ENCODE peak calls at places on chromosomes 1 and 21, in seven cellular contexts. One of them, this sample, is unnamed.
A peak's percentile ranks its signal among the peaks of the same experiment; 100 is the strongest.

GRCh38 chr1:203422656-203423055 is 53.0 kb upstream of the PRELP start:
- DNase-seq in endodermal cell: no peak
- DNase-seq in OCI-LY7: no peak
- DNase-seq in right lobe of liver: no peak
- DNase-seq in fibroblast of lung: peak; percentile 41
- DNase-seq in body of pancreas: no peak
- DNase-seq in CD8-positive, alpha-beta T cell: no peak
- DNase-seq in this sample: no peak

GRCh38 chr1:53069265-53069662 is 7.3 kb downstream of the PODN start:
- DNase-seq in endodermal cell: peak; percentile 44
- DNase-seq in OCI-LY7: no peak
- DNase-seq in right lobe of liver: no peak
- DNase-seq in fibroblast of lung: no peak
- DNase-seq in body of pancreas: no peak
- DNase-seq in CD8-positive, alpha-beta T cell: no peak
- DNase-seq in this sample: no peak

GRCh38 chr1:248787430-248787829 is 31.9 kb upstream of the LYPD8 start:
- DNase-seq in endodermal cell: no peak
- DNase-seq in OCI-LY7: no peak
- DNase-seq in right lobe of liver: no peak
- DNase-seq in fibroblast of lung: no peak
- DNase-seq in body of pancreas: no peak
- DNase-seq in CD8-positive, alpha-beta T cell: no peak
- DNase-seq in this sample: no peak

GRCh38 chr1:239268007-239268406 is 118.4 kb upstream of the CHRM3 start:
- DNase-seq in endodermal cell: no peak
- DNase-seq in OCI-LY7: no peak
- DNase-seq in right lobe of liver: no peak
- DNase-seq in fibroblast of lung: no peak
- DNase-seq in body of pancreas: no peak
- DNase-seq in CD8-positive, alpha-beta T cell: no peak
- DNase-seq in this sample: no peak

GRCh38 chr1:62415687-62416086 is 21.2 kb upstream of the USP1 start:
- DNase-seq in endodermal cell: no peak
- DNase-seq in OCI-LY7: no peak
- DNase-seq in right lobe of liver: no peak
- DNase-seq in fibroblast of lung: no peak
- DNase-seq in body of pancreas: no peak
- DNase-seq in CD8-positive, alpha-beta T cell: no peak
- DNase-seq in this sample: no peak

GRCh38 chr1:61131716-61132115 is 49.4 kb downstream of the NFIA start:
- DNase-seq in endodermal cell: no peak
- DNase-seq in OCI-LY7: no peak
- DNase-seq in right lobe of liver: no peak
- DNase-seq in fibroblast of lung: peak; percentile 14
- DNase-seq in body of pancreas: no peak
- DNase-seq in CD8-positive, alpha-beta T cell: no peak
- DNase-seq in this sample: no peak

GRCh38 chr1:116289219-116289618 is 83.8 kb upstream of the ATP1A1 start:
- DNase-seq in endodermal cell: no peak
- DNase-seq in OCI-LY7: no peak
- DNase-seq in right lobe of liver: peak; percentile 62
- DNase-seq in fibroblast of lung: no peak
- DNase-seq in body of pancreas: peak; percentile 26
- DNase-seq in CD8-positive, alpha-beta T cell: no peak
- DNase-seq in this sample: no peak

GRCh38 chr21:41899431-41900202 is 20.5 kb upstream of the PRDM15 start:
- DNase-seq in endodermal cell: no peak
- DNase-seq in OCI-LY7: no peak
- DNase-seq in right lobe of liver: no peak
- DNase-seq in fibroblast of lung: no peak
- DNase-seq in body of pancreas: no peak
- DNase-seq in CD8-positive, alpha-beta T cell: no peak
- DNase-seq in this sample: no peak

GRCh38 chr1:20602851-20603450 is 14.1 kb downstream of the CDA start:
- DNase-seq in endodermal cell: no peak
- DNase-seq in OCI-LY7: no peak
- DNase-seq in right lobe of liver: no peak
- DNase-seq in fibroblast of lung: peak; percentile 36
- DNase-seq in body of pancreas: no peak
- DNase-seq in CD8-positive, alpha-beta T cell: no peak
- DNase-seq in this sample: no peak

GRCh38 chr1:15323351-15323988 is 76.4 kb downstream of the FHAD1 start:
- DNase-seq in endodermal cell: peak; percentile 90
- DNase-seq in OCI-LY7: peak; percentile 69
- DNase-seq in right lobe of liver: peak; percentile 72
- DNase-seq in fibroblast of lung: peak; percentile 60
- DNase-seq in body of pancreas: peak; percentile 89
- DNase-seq in CD8-positive, alpha-beta T cell: peak; percentile 67
- DNase-seq in this sample: peak; percentile 66

GRCh38 chr1:20666804-20667203 is 5.6 kb upstream of the DDOST start:
- DNase-seq in endodermal cell: no peak
- DNase-seq in OCI-LY7: peak; percentile 68
- DNase-seq in right lobe of liver: no peak
- DNase-seq in fibroblast of lung: peak; percentile 6
- DNase-seq in body of pancreas: no peak
- DNase-seq in CD8-positive, alpha-beta T cell: no peak
- DNase-seq in this sample: no peak

GRCh38 chr1:181680332-181680731 is 197.0 kb downstream of the CACNA1E start:
- DNase-seq in endodermal cell: no peak
- DNase-seq in OCI-LY7: no peak
- DNase-seq in right lobe of liver: no peak
- DNase-seq in fibroblast of lung: no peak
- DNase-seq in body of pancreas: no peak
- DNase-seq in CD8-positive, alpha-beta T cell: no peak
- DNase-seq in this sample: no peak

GRCh38 chr1:11985851-11986250 is 5.6 kb downstream of the MFN2 start:
- DNase-seq in endodermal cell: no peak
- DNase-seq in OCI-LY7: no peak
- DNase-seq in right lobe of liver: no peak
- DNase-seq in fibroblast of lung: no peak
- DNase-seq in body of pancreas: no peak
- DNase-seq in CD8-positive, alpha-beta T cell: no peak
- DNase-seq in this sample: no peak

GRCh38 chr1:235735630-235736029 is 86.0 kb upstream of the GNG4 start:
- DNase-seq in endodermal cell: no peak
- DNase-seq in OCI-LY7: no peak
- DNase-seq in right lobe of liver: no peak
- DNase-seq in fibroblast of lung: no peak
- DNase-seq in body of pancreas: no peak
- DNase-seq in CD8-positive, alpha-beta T cell: no peak
- DNase-seq in this sample: no peak

GRCh38 chr21:41529769-41530168 is 21.8 kb upstream of the TMPRSS2 start:
- DNase-seq in endodermal cell: no peak
- DNase-seq in OCI-LY7: no peak
- DNase-seq in right lobe of liver: no peak
- DNase-seq in fibroblast of lung: no peak
- DNase-seq in body of pancreas: no peak
- DNase-seq in CD8-positive, alpha-beta T cell: no peak
- DNase-seq in this sample: no peak

GRCh38 chr1:62530516-62531154 is 66.7 kb upstream of the ANGPTL3 start:
- DNase-seq in endodermal cell: peak; percentile 89
- DNase-seq in OCI-LY7: peak; percentile 65
- DNase-seq in right lobe of liver: peak; percentile 72
- DNase-seq in fibroblast of lung: peak; percentile 32
- DNase-seq in body of pancreas: peak; percentile 74
- DNase-seq in CD8-positive, alpha-beta T cell: peak; percentile 18
- DNase-seq in this sample: no peak

DNA sequence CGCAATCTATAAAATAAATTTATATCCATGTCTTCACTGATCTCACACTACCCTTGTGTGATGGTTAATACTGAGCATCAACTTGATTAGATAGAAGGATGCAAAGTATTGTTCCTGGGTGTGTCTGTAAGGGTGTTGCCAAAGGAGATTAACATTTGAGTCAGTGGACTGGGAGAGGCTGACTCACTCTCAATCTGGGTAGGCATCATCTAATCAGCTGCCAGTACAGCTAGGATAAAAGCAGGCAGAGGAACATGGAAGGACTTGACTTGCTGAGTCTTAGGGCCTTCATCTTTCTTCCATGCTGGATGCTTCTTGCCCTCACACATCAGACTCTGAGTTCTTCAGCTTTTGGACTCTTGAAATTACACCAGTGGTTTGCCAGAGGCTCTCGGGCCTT is 615.4 kb downstream of the AGBL4 start:
- DNase-seq in endodermal cell: no peak
- DNase-seq in OCI-LY7: no peak
- DNase-seq in right lobe of liver: no peak
- DNase-seq in fibroblast of lung: no peak
- DNase-seq in body of pancreas: no peak
- DNase-seq in CD8-positive, alpha-beta T cell: no peak
- DNase-seq in this sample: no peak
- H3K9me3 ChIP-seq in endodermal cell: peaks cover 78% of the 10 kb centered on the region
- H3K9me3 ChIP-seq in OCI-LY7: no peaks in the 10 kb centered on the region
- H3K9me3 ChIP-seq in right lobe of liver: no peaks in the 10 kb centered on the region
- H3K9me3 ChIP-seq in fibroblast of lung: no peaks in the 10 kb centered on the region
- H3K9me3 ChIP-seq in body of pancreas: no peaks in the 10 kb centered on the region
- H3K9me3 ChIP-seq in CD8-positive, alpha-beta T cell: no peaks in the 10 kb centered on the region
- H3K9me3 ChIP-seq in this sample: no peaks in the 10 kb centered on the region

DNA sequence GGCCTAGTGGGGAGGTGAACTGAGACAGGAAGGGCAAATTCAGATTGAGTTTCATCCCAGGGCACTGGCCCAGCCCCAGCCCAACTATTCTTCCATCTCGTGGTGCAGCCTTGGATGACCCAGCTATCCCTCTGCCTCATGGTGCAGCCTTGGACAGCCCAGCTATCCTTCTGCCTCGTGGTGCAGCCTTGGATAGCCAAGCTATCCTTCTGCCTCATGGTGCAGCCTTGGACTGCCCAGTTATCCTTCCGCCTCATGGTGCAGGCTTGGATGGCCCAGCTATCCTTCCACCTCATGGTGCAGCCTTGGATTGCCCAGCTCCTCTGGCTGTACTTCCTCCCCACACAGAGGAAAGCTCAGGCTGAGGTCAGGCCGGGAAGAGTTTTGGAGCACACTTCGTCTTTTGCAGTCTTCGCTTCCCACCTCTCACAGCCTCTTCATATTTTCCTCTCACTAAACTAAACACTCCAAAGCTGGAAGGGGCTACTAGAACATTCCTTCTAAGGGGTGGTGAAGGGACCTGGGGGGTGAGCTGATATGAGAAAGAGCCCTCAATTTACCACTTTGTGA is 69.8 kb upstream of the TTC34 start:
- DNase-seq in endodermal cell: no peak
- DNase-seq in OCI-LY7: no peak
- DNase-seq in right lobe of liver: no peak
- DNase-seq in fibroblast of lung: no peak
- DNase-seq in body of pancreas: no peak
- DNase-seq in CD8-positive, alpha-beta T cell: no peak
- DNase-seq in this sample: no peak
- H3K9me3 ChIP-seq in endodermal cell: peaks cover 16% of the 10 kb centered on the region
- H3K9me3 ChIP-seq in OCI-LY7: no peaks in the 10 kb centered on the region
- H3K9me3 ChIP-seq in right lobe of liver: no peaks in the 10 kb centered on the region
- H3K9me3 ChIP-seq in fibroblast of lung: no peaks in the 10 kb centered on the region
- H3K9me3 ChIP-seq in body of pancreas: no peaks in the 10 kb centered on the region
- H3K9me3 ChIP-seq in CD8-positive, alpha-beta T cell: peaks cover 4% of the 10 kb centered on the region
- H3K9me3 ChIP-seq in this sample: peaks cover 2% of the 10 kb centered on the region

GRCh38 chr1:197995408-197996258 is 78.5 kb downstream of the LHX9 start:
- DNase-seq in endodermal cell: no peak
- DNase-seq in OCI-LY7: no peak
- DNase-seq in right lobe of liver: no peak
- DNase-seq in fibroblast of lung: no peak
- DNase-seq in body of pancreas: no peak
- DNase-seq in CD8-positive, alpha-beta T cell: no peak
- DNase-seq in this sample: no peak
- H3K9me3 ChIP-seq in endodermal cell: no peaks in the 10 kb centered on the region
- H3K9me3 ChIP-seq in OCI-LY7: no peaks in the 10 kb centered on the region
- H3K9me3 ChIP-seq in right lobe of liver: no peaks in the 10 kb centered on the region
- H3K9me3 ChIP-seq in fibroblast of lung: no peaks in the 10 kb centered on the region
- H3K9me3 ChIP-seq in body of pancreas: no peaks in the 10 kb centered on the region
- H3K9me3 ChIP-seq in CD8-positive, alpha-beta T cell: no peaks in the 10 kb centered on the region
- H3K9me3 ChIP-seq in this sample: no peaks in the 10 kb centered on the region

GRCh38 chr1:40887652-40888051 is 25.5 kb upstream of the CITED4 start:
- DNase-seq in endodermal cell: no peak
- DNase-seq in OCI-LY7: no peak
- DNase-seq in right lobe of liver: no peak
- DNase-seq in fibroblast of lung: no peak
- DNase-seq in body of pancreas: no peak
- DNase-seq in CD8-positive, alpha-beta T cell: no peak
- DNase-seq in this sample: no peak
- H3K9me3 ChIP-seq in endodermal cell: no peaks in the 10 kb centered on the region
- H3K9me3 ChIP-seq in OCI-LY7: no peaks in the 10 kb centered on the region
- H3K9me3 ChIP-seq in right lobe of liver: no peaks in the 10 kb centered on the region
- H3K9me3 ChIP-seq in fibroblast of lung: no peaks in the 10 kb centered on the region
- H3K9me3 ChIP-seq in body of pancreas: no peaks in the 10 kb centered on the region
- H3K9me3 ChIP-seq in CD8-positive, alpha-beta T cell: no peaks in the 10 kb centered on the region
- H3K9me3 ChIP-seq in this sample: no peaks in the 10 kb centered on the region

DNA sequence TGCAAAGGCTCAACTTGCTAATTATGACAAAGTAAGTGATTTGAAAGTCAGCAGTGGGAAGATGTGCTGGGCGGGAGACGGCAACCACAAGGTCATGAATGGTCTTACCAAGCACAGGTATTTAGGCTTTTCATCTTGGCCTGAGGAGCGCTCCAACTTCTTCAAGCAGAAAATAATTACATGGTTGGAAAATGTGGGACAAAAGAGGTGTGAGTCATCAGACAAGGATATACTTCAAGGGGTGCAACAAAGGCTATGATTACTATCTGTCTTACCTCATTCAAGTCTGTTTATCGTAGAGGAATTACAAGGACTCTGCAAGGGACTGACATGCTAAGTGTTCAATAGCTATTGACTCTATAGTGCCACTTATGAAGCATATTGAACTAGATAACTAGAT is 2005.7 kb downstream of the MRPL39 start:
- DNase-seq in endodermal cell: no peak
- DNase-seq in OCI-LY7: no peak
- DNase-seq in right lobe of liver: no peak
- DNase-seq in fibroblast of lung: no peak
- DNase-seq in body of pancreas: no peak
- DNase-seq in CD8-positive, alpha-beta T cell: no peak
- DNase-seq in this sample: no peak
- H3K9me3 ChIP-seq in endodermal cell: peaks cover 18% of the 10 kb centered on the region
- H3K9me3 ChIP-seq in OCI-LY7: peaks cover 23% of the 10 kb centered on the region
- H3K9me3 ChIP-seq in right lobe of liver: no peaks in the 10 kb centered on the region
- H3K9me3 ChIP-seq in fibroblast of lung: no peaks in the 10 kb centered on the region
- H3K9me3 ChIP-seq in body of pancreas: no peaks in the 10 kb centered on the region
- H3K9me3 ChIP-seq in CD8-positive, alpha-beta T cell: no peaks in the 10 kb centered on the region
- H3K9me3 ChIP-seq in this sample: no peaks in the 10 kb centered on the region

GRCh38 chr1:106480629-106481028 is 575.8 kb upstream of the PRMT6 start:
- DNase-seq in endodermal cell: no peak
- DNase-seq in OCI-LY7: no peak
- DNase-seq in right lobe of liver: no peak
- DNase-seq in fibroblast of lung: no peak
- DNase-seq in body of pancreas: no peak
- DNase-seq in CD8-positive, alpha-beta T cell: no peak
- DNase-seq in this sample: no peak
- H3K9me3 ChIP-seq in endodermal cell: peaks cover 49% of the 10 kb centered on the region
- H3K9me3 ChIP-seq in OCI-LY7: no peaks in the 10 kb centered on the region
- H3K9me3 ChIP-seq in right lobe of liver: no peaks in the 10 kb centered on the region
- H3K9me3 ChIP-seq in fibroblast of lung: no peaks in the 10 kb centered on the region
- H3K9me3 ChIP-seq in body of pancreas: no peaks in the 10 kb centered on the region
- H3K9me3 ChIP-seq in CD8-positive, alpha-beta T cell: no peaks in the 10 kb centered on the region
- H3K9me3 ChIP-seq in this sample: no peaks in the 10 kb centered on the region